ENCODE peak calls at places on chromosome 5, in nine cellular contexts. One of them, this sample, is unnamed.
A peak's percentile ranks its signal among the peaks of the same experiment; 100 is the strongest.

GRCh38 chr5:62960781-62961180 is 382.2 kb downstream of the LRRC70 start:
- DNase-seq in suprapubic skin: no peak
- DNase-seq in body of pancreas: no peak
- DNase-seq in lower lobe of right lung: no peak
- DNase-seq in left ventricle myocardium inferior: no peak
- DNase-seq in uterus: no peak
- DNase-seq in HCT116: no peak
- DNase-seq in hepatocyte: no peak
- DNase-seq in cardiac muscle cell: no peak
- DNase-seq in this sample: no peak

GRCh38 chr5:343461-344401 is 22.2 kb downstream of the AHRR start:
- DNase-seq in lower lobe of right lung: peak; percentile 76
- DNase-seq in suprapubic skin: no peak
- DNase-seq in left ventricle myocardium inferior: peak; percentile 52
- DNase-seq in cardiac muscle cell: peak; percentile 62
- DNase-seq in hepatocyte: peak; percentile 85
- DNase-seq in HCT116: peak; percentile 29
- DNase-seq in body of pancreas: peak; percentile 60
- DNase-seq in uterus: no peak
- DNase-seq in this sample: no peak

GRCh38 chr5:37859805-37860204 is 20.0 kb upstream of the GDNF start:
- DNase-seq in body of pancreas: no peak
- DNase-seq in hepatocyte: no peak
- DNase-seq in cardiac muscle cell: no peak
- DNase-seq in left ventricle myocardium inferior: no peak
- DNase-seq in HCT116: no peak
- DNase-seq in lower lobe of right lung: no peak
- DNase-seq in uterus: no peak
- DNase-seq in suprapubic skin: no peak
- DNase-seq in this sample: no peak

GRCh38 chr5:57435701-57436134 is 46.9 kb downstream of the ACTBL2 start:
- DNase-seq in HCT116: peak; percentile 37
- DNase-seq in cardiac muscle cell: no peak
- DNase-seq in suprapubic skin: no peak
- DNase-seq in hepatocyte: peak; percentile 52
- DNase-seq in body of pancreas: peak; percentile 44
- DNase-seq in uterus: no peak
- DNase-seq in left ventricle myocardium inferior: no peak
- DNase-seq in lower lobe of right lung: no peak
- DNase-seq in this sample: no peak

GRCh38 chr5:139677404-139678282 is 29.5 kb downstream of the CXXC5 start:
- DNase-seq in uterus: no peak
- DNase-seq in body of pancreas: peak; percentile 82
- DNase-seq in HCT116: no peak
- DNase-seq in cardiac muscle cell: peak; percentile 65
- DNase-seq in hepatocyte: no peak
- DNase-seq in suprapubic skin: no peak
- DNase-seq in left ventricle myocardium inferior: peak; percentile 61
- DNase-seq in lower lobe of right lung: no peak
- DNase-seq in this sample: peak; percentile 85

GRCh38 chr5:113162770-113163169 is 186.2 kb downstream of the DCP2 start:
- DNase-seq in hepatocyte: no peak
- DNase-seq in lower lobe of right lung: no peak
- DNase-seq in body of pancreas: no peak
- DNase-seq in HCT116: peak; percentile 72
- DNase-seq in suprapubic skin: no peak
- DNase-seq in left ventricle myocardium inferior: no peak
- DNase-seq in cardiac muscle cell: no peak
- DNase-seq in uterus: no peak
- DNase-seq in this sample: no peak

GRCh38 chr5:75337366-75338021 is 474 bp downstream of the HMGCR start:
- DNase-seq in hepatocyte: peak; percentile 56
- DNase-seq in cardiac muscle cell: peak; percentile 62
- DNase-seq in left ventricle myocardium inferior: no peak
- DNase-seq in suprapubic skin: no peak
- DNase-seq in HCT116: no peak
- DNase-seq in uterus: peak; percentile 34
- DNase-seq in lower lobe of right lung: no peak
- DNase-seq in body of pancreas: no peak
- DNase-seq in this sample: peak; percentile 30

GRCh38 chr5:355379-355935 is 33.9 kb downstream of the AHRR start:
- DNase-seq in HCT116: no peak
- DNase-seq in hepatocyte: peak; percentile 2
- DNase-seq in body of pancreas: no peak
- DNase-seq in uterus: no peak
- DNase-seq in suprapubic skin: peak; percentile 59
- DNase-seq in cardiac muscle cell: no peak
- DNase-seq in lower lobe of right lung: no peak
- DNase-seq in left ventricle myocardium inferior: no peak
- DNase-seq in this sample: no peak

GRCh38 chr5:83493644-83494043 is 22.1 kb downstream of the VCAN start:
- DNase-seq in body of pancreas: no peak
- DNase-seq in left ventricle myocardium inferior: no peak
- DNase-seq in hepatocyte: no peak
- DNase-seq in suprapubic skin: no peak
- DNase-seq in HCT116: no peak
- DNase-seq in lower lobe of right lung: no peak
- DNase-seq in uterus: no peak
- DNase-seq in cardiac muscle cell: no peak
- DNase-seq in this sample: no peak

GRCh38 chr5:95863383-95863757 is 40.8 kb upstream of the GLRX start:
- DNase-seq in lower lobe of right lung: no peak
- DNase-seq in suprapubic skin: no peak
- DNase-seq in uterus: no peak
- DNase-seq in hepatocyte: peak; percentile 53
- DNase-seq in left ventricle myocardium inferior: no peak
- DNase-seq in HCT116: no peak
- DNase-seq in body of pancreas: peak; percentile 38
- DNase-seq in cardiac muscle cell: no peak
- DNase-seq in this sample: no peak

GRCh38 chr5:141800629-141801028 is 77.6 kb downstream of the PCDH1 start:
- DNase-seq in cardiac muscle cell: no peak
- DNase-seq in hepatocyte: peak; percentile 37
- DNase-seq in left ventricle myocardium inferior: no peak
- DNase-seq in lower lobe of right lung: no peak
- DNase-seq in uterus: no peak
- DNase-seq in HCT116: no peak
- DNase-seq in body of pancreas: no peak
- DNase-seq in suprapubic skin: no peak
- DNase-seq in this sample: no peak

GRCh38 chr5:174527936-174528557 is 196.3 kb upstream of the MSX2 start:
- DNase-seq in HCT116: no peak
- DNase-seq in cardiac muscle cell: no peak
- DNase-seq in body of pancreas: no peak
- DNase-seq in hepatocyte: no peak
- DNase-seq in lower lobe of right lung: no peak
- DNase-seq in suprapubic skin: no peak
- DNase-seq in uterus: no peak
- DNase-seq in left ventricle myocardium inferior: no peak
- DNase-seq in this sample: no peak

GRCh38 chr5:81506900-81507588 is 113.1 kb upstream of the ACOT12 start:
- DNase-seq in uterus: peak; percentile 50
- DNase-seq in HCT116: peak; percentile 77
- DNase-seq in body of pancreas: peak; percentile 73
- DNase-seq in cardiac muscle cell: peak; percentile 86
- DNase-seq in hepatocyte: peak; percentile 86
- DNase-seq in left ventricle myocardium inferior: no peak
- DNase-seq in suprapubic skin: no peak
- DNase-seq in lower lobe of right lung: no peak
- DNase-seq in this sample: peak; percentile 59

GRCh38 chr5:138981606-138982005 is 106.5 kb upstream of the LRRTM2 start:
- DNase-seq in body of pancreas: no peak
- DNase-seq in hepatocyte: no peak
- DNase-seq in suprapubic skin: peak; percentile 9
- DNase-seq in lower lobe of right lung: no peak
- DNase-seq in left ventricle myocardium inferior: no peak
- DNase-seq in cardiac muscle cell: no peak
- DNase-seq in uterus: no peak
- DNase-seq in HCT116: no peak
- DNase-seq in this sample: no peak

DNA sequence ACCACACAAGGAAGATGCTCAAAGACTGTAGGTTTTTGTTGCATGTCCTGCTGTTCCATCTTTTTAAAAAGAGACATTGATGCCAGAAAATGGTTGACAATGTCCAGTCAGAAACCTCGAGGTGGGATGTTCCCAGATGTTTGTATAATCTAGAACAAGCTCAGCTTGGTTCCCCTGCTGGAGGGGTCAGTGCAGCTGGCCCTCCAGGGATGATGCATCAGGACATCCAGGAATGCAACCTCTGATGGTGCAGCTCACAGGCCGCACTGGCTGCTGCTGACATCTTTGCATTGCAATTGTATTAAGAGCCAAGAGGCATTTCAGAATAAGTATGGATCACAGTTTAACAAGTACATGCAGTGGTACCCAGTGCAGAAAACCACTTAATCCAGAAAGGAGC is 122.4 kb downstream of the MED10 start:
- DNase-seq in uterus: no peak
- DNase-seq in suprapubic skin: no peak
- DNase-seq in hepatocyte: no peak
- DNase-seq in body of pancreas: no peak
- DNase-seq in cardiac muscle cell: no peak
- DNase-seq in HCT116: no peak
- DNase-seq in left ventricle myocardium inferior: no peak
- DNase-seq in lower lobe of right lung: no peak
- DNase-seq in this sample: no peak
- H3K36me3 ChIP-seq in uterus: no peaks in the 10 kb centered on the region
- H3K36me3 ChIP-seq in suprapubic skin: no peaks in the 10 kb centered on the region
- H3K36me3 ChIP-seq in hepatocyte: no peaks in the 10 kb centered on the region
- H3K36me3 ChIP-seq in body of pancreas: no peaks in the 10 kb centered on the region
- H3K36me3 ChIP-seq in cardiac muscle cell: no peaks in the 10 kb centered on the region
- H3K36me3 ChIP-seq in HCT116: no peaks in the 10 kb centered on the region
- H3K36me3 ChIP-seq in left ventricle myocardium inferior: no peaks in the 10 kb centered on the region
- H3K36me3 ChIP-seq in lower lobe of right lung: no peaks in the 10 kb centered on the region
- H3K36me3 ChIP-seq in this sample: no peaks in the 10 kb centered on the region

GRCh38 chr5:24110019-24110615 is 534.7 kb downstream of the CDH10 start:
- DNase-seq in cardiac muscle cell: peak; percentile 32
- DNase-seq in lower lobe of right lung: no peak
- DNase-seq in hepatocyte: peak; percentile 18
- DNase-seq in left ventricle myocardium inferior: no peak
- DNase-seq in body of pancreas: no peak
- DNase-seq in uterus: no peak
- DNase-seq in HCT116: no peak
- DNase-seq in suprapubic skin: no peak
- DNase-seq in this sample: no peak
- TF ChIP-seq CTCF in cardiac muscle cell: peak; percentile 41
- TF ChIP-seq CTCF in lower lobe of right lung: peak; percentile 28
- TF ChIP-seq CTCF in hepatocyte: peak; percentile 70
- TF ChIP-seq CTCF in left ventricle myocardium inferior: peak; percentile 41
- TF ChIP-seq CTCF in body of pancreas: no peak
- TF ChIP-seq CTCF in uterus: no peak
- TF ChIP-seq CTCF in HCT116: peak; percentile 13
- TF ChIP-seq CTCF in suprapubic skin: peak; percentile 13
- TF ChIP-seq CTCF in this sample: peak; percentile 70

GRCh38 chr5:177535125-177535524 is 18.4 kb upstream of the DDX41 start:
- DNase-seq in suprapubic skin: no peak
- DNase-seq in lower lobe of right lung: no peak
- DNase-seq in hepatocyte: no peak
- DNase-seq in body of pancreas: no peak
- DNase-seq in left ventricle myocardium inferior: no peak
- DNase-seq in uterus: no peak
- DNase-seq in HCT116: no peak
- DNase-seq in cardiac muscle cell: no peak
- DNase-seq in this sample: no peak
- H3K36me3 ChIP-seq in suprapubic skin: peaks cover 70% of the 10 kb centered on the region
- H3K36me3 ChIP-seq in lower lobe of right lung: peaks cover 87% of the 10 kb centered on the region
- H3K36me3 ChIP-seq in hepatocyte: no peaks in the 10 kb centered on the region
- H3K36me3 ChIP-seq in body of pancreas: no peaks in the 10 kb centered on the region
- H3K36me3 ChIP-seq in left ventricle myocardium inferior: peaks cover 72% of the 10 kb centered on the region
- H3K36me3 ChIP-seq in uterus: no peaks in the 10 kb centered on the region
- H3K36me3 ChIP-seq in HCT116: peaks cover 7% of the 10 kb centered on the region
- H3K36me3 ChIP-seq in cardiac muscle cell: peaks cover 38% of the 10 kb centered on the region
- H3K36me3 ChIP-seq in this sample: peaks cover 3% of the 10 kb centered on the region

DNA sequence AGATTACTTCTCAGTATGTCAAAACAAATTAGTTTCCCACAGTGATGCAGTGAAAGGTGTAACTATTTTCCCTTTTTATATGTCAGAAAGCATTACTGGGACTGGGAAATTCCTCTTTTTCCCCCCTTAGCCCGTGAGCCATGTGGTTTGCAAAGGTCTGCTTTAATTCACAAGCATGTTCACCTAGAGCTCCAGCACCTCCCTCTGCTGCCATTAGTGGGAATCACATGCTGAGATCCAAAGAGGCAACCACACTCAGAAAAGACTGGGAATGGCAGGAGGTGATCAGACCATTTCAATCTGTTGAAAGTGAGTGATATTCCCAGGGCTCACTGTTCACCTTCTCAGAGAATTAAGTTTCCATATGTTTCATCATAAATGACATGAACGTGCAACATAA is 703.7 kb upstream of the WWC1 start:
- DNase-seq in left ventricle myocardium inferior: no peak
- DNase-seq in suprapubic skin: no peak
- DNase-seq in HCT116: peak; percentile 8
- DNase-seq in body of pancreas: peak; percentile 28
- DNase-seq in uterus: no peak
- DNase-seq in hepatocyte: peak; percentile 57
- DNase-seq in lower lobe of right lung: no peak
- DNase-seq in cardiac muscle cell: peak; percentile 73
- DNase-seq in this sample: peak; percentile 60
- TF ChIP-seq CTCF in left ventricle myocardium inferior: peak; percentile 58
- TF ChIP-seq CTCF in suprapubic skin: peak; percentile 31
- TF ChIP-seq CTCF in HCT116: peak; percentile 57
- TF ChIP-seq CTCF in body of pancreas: no peak
- TF ChIP-seq CTCF in uterus: no peak
- TF ChIP-seq CTCF in hepatocyte: peak; percentile 52
- TF ChIP-seq CTCF in lower lobe of right lung: no peak
- TF ChIP-seq CTCF in cardiac muscle cell: peak; percentile 61
- TF ChIP-seq CTCF in this sample: peak; percentile 67

This sample was measured in WERI-Rb-1.